ENCODE peak calls at places on chromosome 1, in eight cellular contexts. B, M, P, S, K, U, G and Y are unnamed samples.

GRCh38 chr1:180094705-180095280 is 59.9 kb upstream of the QSOX1 start:
- DNase-seq in K (no peak), G (no peak), S (peak), M (no peak), U (no peak), P (no peak), B (no peak), Y (no peak)

GRCh38 chr1:901108-901859 is 22.4 kb upstream of the SAMD11 start:
- DNase-seq in P (peak), G (no peak), U (no peak), M (no peak), K (no peak), S (no peak), B (no peak), Y (no peak)

GRCh38 chr1:239814306-239814881 is 277.3 kb upstream of the FMN2 start:
- DNase-seq in B (no peak), K (no peak), P (no peak), U (peak), G (peak), S (peak), M (peak), Y (peak)

GRCh38 chr1:110750446-110751029 is 75.8 kb upstream of the KCNA3 start:
- DNase-seq in G (no peak), S (no peak), P (no peak), M (no peak), B (no peak), U (no peak), K (no peak), Y (no peak)

GRCh38 chr1:233391338-233391737 is 63.8 kb downstream of the MAP3K21 start:
- DNase-seq in G (no peak), P (no peak), S (no peak), U (no peak), M (no peak), B (no peak), K (no peak), Y (no peak)

GRCh38 chr1:61672376-61672775 is 52.6 kb downstream of the TM2D1 start:
- DNase-seq in U (no peak), G (no peak), B (no peak), K (no peak), M (peak), S (no peak), P (no peak), Y (no peak)

GRCh38 chr1:31848381-31848897 is 32.6 kb upstream of the SPOCD1 start:
- DNase-seq in K (no peak), M (no peak), P (no peak), B (no peak), G (no peak), U (no peak), S (no peak), Y (no peak)

GRCh38 chr1:197312163-197312562 is 44.1 kb downstream of the CRB1 start:
- DNase-seq in B (no peak), S (no peak), G (no peak), P (no peak), K (no peak), M (no peak), U (no peak), Y (no peak)

GRCh38 chr1:54850737-54851136 is 36.3 kb downstream of the DHCR24 start:
- DNase-seq in S (peak), B (no peak), K (peak), P (peak), M (peak), U (peak), G (no peak), Y (peak)

GRCh38 chr1:22471078-22471477 is 19.4 kb downstream of the ZBTB40 start:
- DNase-seq in B (no peak), P (no peak), S (peak), G (peak), M (no peak), U (no peak), K (no peak), Y (peak)

GRCh38 chr1:170663011-170663410 is 920 bp upstream of the PRRX1 start:
- DNase-seq in P (no peak), K (no peak), B (no peak), U (no peak), M (no peak), S (peak), G (no peak), Y (no peak)

GRCh38 chr1:68233202-68233601 is 879 bp upstream of the WLS start:
- DNase-seq in S (no peak), M (no peak), P (no peak), G (no peak), B (no peak), U (no peak), K (no peak), Y (no peak)

GRCh38 chr1:68231627-68232303 is 558 bp downstream of the WLS start:
- DNase-seq in M (peak), U (no peak), P (peak), G (peak), S (peak), B (peak), K (no peak), Y (no peak)

GRCh38 chr1:68230901-68231626 is 1.3 kb downstream of the WLS start:
- DNase-seq in U (no peak), S (no peak), B (peak), G (peak), M (peak), K (no peak), P (peak), Y (no peak)

GRCh38 chr1:68234094-68234493 is 1.8 kb upstream of the WLS start:
- DNase-seq in B (no peak), U (no peak), M (no peak), G (no peak), S (no peak), K (no peak), P (no peak), Y (no peak)

GRCh38 chr1:68232354-68233148 is at the start of gene WLS:
- DNase-seq in G (peak), P (peak), B (peak), S (peak), M (peak), K (no peak), U (no peak), Y (no peak)
- TF ChIP-seq CTCF in G (peak), P (no peak), B (no peak), S (no peak), M (no peak), K (peak), U (peak), Y (no peak)

GRCh38 chr1:39659538-39659937 is 12.4 kb downstream of the NT5C1A start:
- DNase-seq in B (no peak), K (no peak), P (no peak), U (no peak), S (no peak), M (no peak), G (no peak), Y (no peak)

GRCh38 chr1:39659110-39659509 is 12.8 kb downstream of the NT5C1A start:
- DNase-seq in M (no peak), P (no peak), K (no peak), G (no peak), U (no peak), B (no peak), S (no peak), Y (no peak)

GRCh38 chr1:39657402-39657801 is 14.5 kb downstream of the NT5C1A start:
- DNase-seq in M (no peak), B (no peak), S (no peak), P (no peak), K (no peak), G (peak), U (no peak), Y (no peak)

GRCh38 chr1:39656416-39656815 is 15.5 kb downstream of the NT5C1A start:
- DNase-seq in S (no peak), U (no peak), B (no peak), G (peak), K (no peak), P (no peak), M (no peak), Y (no peak)

GRCh38 chr1:39657923-39658485 is 13.9 kb downstream of the NT5C1A start:
- DNase-seq in B (peak), P (no peak), S (peak), K (peak), M (peak), G (peak), U (no peak), Y (no peak)
- H3K4me3 ChIP-seq in B (no peak), P (no peak), S (no peak), K (no peak), M (no peak), G (peak), U (peak), Y (no peak)

DNA sequence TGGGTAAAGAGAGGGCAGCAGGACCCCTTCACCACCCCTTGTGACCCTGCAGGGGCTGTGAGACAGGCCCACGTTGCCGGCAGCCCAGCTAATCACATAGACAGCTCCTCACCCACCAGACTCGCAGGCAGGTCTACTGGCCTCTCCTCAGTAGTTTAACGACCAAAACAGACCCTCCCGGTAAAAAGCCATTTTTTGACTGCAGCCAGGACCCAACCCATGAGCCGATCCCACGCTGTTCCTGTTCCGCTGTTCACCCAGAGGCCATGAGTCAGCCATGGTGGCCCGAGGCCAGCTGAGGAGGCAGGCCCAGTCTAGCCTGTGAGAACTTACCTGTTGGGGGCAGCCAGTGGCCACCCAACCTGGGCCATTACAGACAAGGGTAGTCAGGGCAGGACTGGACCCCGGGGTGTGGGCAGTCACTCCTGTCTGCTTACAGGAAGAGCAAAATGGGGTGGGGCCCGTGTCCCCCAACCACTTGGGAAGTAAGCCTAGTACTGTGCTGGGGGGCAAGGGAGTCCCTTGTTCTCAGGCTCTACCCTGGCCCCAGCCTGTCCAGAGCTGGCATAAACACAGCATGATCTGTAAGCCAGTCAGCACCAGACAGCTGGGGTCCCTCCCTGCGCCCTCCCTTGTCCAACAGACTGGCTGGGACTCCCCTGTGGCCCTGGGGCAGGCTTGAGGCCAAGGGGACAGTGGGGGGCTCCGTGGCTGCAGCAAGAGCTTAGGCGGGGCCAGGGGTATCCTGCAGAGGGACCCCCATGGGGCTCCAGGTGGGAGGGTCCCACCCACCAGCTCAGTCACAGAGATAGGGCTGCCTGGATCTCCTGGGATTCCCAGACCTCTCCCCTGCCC is 61.9 kb downstream of the WNT9A start:
- DNase-seq in M (peak), S (peak), G (peak), P (peak), K (peak), B (peak), U (no peak), Y (no peak)
- TF ChIP-seq CTCF in M (no peak), S (no peak), G (no peak), P (no peak), K (peak), B (no peak), U (no peak), Y (no peak)

DNA sequence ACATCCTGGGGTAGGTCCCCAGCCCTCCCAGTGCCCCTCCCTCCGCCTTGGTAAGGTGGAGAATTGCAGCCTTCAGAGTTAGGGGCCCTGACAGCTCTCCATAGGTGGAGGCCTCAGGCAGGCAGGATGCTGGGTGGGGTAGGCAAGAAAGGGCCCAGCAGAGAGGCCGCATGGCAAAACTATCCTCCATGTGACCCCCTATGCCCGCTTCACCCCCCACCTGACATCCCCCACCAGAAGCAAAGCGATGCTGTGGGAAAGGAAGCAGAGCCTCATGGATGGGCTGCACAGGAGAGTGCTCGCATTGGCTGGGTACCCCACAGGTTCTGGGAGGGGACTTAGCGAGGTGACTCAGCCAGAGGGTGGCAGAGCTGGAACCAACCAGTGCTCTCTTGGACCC is 1.6 kb downstream of the S100A9 start:
- DNase-seq in U (no peak), B (no peak), P (no peak), G (no peak), S (no peak), M (no peak), K (no peak), Y (no peak)
- H3K4me3 ChIP-seq in U (no peak), B (no peak), P (no peak), G (no peak), S (no peak), M (no peak), K (no peak), Y (no peak)

DNA sequence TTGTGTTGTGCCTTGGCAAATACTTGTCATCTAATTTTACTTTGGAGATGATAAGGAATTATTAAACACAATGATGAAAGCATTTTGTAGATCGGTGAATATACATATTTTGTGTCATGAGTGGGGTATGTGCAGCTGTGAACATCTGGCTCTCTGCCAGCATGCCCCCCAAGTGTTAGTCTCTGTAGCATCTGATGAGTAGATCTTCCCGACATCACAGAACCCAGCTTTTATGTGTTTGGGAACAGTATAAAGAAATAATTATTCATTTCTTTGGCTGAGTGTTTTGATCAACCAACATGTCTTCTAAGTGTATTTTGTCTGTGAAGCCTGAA is 4.5 kb upstream of the CTNNBIP1 start:
- DNase-seq in B (peak), U (no peak), P (peak), G (no peak), S (no peak), M (no peak), K (no peak), Y (no peak)
- TF ChIP-seq CTCF in B (no peak), U (no peak), P (no peak), G (no peak), S (no peak), M (peak), K (no peak), Y (no peak)

GRCh38 chr1:2205191-2205952 is 10.8 kb upstream of the FAAP20 start:
- DNase-seq in U (no peak), M (peak), S (peak), G (peak), P (peak), K (no peak), B (peak), Y (peak)

GRCh38 chr1:2203671-2204383 is 9.3 kb upstream of the FAAP20 start:
- DNase-seq in P (no peak), M (no peak), K (no peak), G (no peak), U (no peak), S (no peak), B (no peak), Y (no peak)

GRCh38 chr1:2202843-2203601 is 8.4 kb upstream of the FAAP20 start:
- DNase-seq in K (no peak), P (no peak), S (no peak), U (no peak), M (no peak), G (no peak), B (no peak), Y (no peak)

GRCh38 chr1:2206813-2207488 is 12.4 kb upstream of the FAAP20 start:
- DNase-seq in K (no peak), G (no peak), S (no peak), B (peak), M (no peak), P (no peak), U (no peak), Y (no peak)

GRCh38 chr1:2204384-2205190 is 10.0 kb upstream of the FAAP20 start:
- DNase-seq in B (peak), S (peak), U (no peak), K (no peak), G (peak), M (no peak), P (peak), Y (no peak)
- H3K4me3 ChIP-seq in B (peak), S (peak), U (peak), K (no peak), G (peak), M (no peak), P (no peak), Y (peak)